ENCODE peak calls at places on chromosome 1, in nine cellular contexts. One of them, this sample, is unnamed.

GRCh38 chr1:21307663-21308062 is 17.4 kb upstream of the ECE1 start:
- DNase-seq in DMS53: no peak
- DNase-seq in A549: no peak
- DNase-seq in fibroblast of mammary gland: no peak
- DNase-seq in naive B cell: no peak
- DNase-seq in AG08396: no peak
- DNase-seq in left colon: no peak
- DNase-seq in NCI-H748 treated with DMSO at 0.1 percent for 48 hours: no peak
- DNase-seq in head of caudate nucleus: no peak
- DNase-seq in this sample: no peak

GRCh38 chr1:2451744-2452582 is 24.1 kb upstream of the PLCH2 start:
- DNase-seq in DMS53: peak
- DNase-seq in A549: peak
- DNase-seq in fibroblast of mammary gland: peak
- DNase-seq in naive B cell: no peak
- DNase-seq in AG08396: peak
- DNase-seq in left colon: no peak
- DNase-seq in NCI-H748 treated with DMSO at 0.1 percent for 48 hours: no peak
- DNase-seq in head of caudate nucleus: no peak
- DNase-seq in this sample: no peak

GRCh38 chr1:26322042-26322331 is 4.2 kb downstream of the CD52 start:
- DNase-seq in DMS53: no peak
- DNase-seq in A549: no peak
- DNase-seq in fibroblast of mammary gland: no peak
- DNase-seq in naive B cell: no peak
- DNase-seq in AG08396: no peak
- DNase-seq in left colon: no peak
- DNase-seq in NCI-H748 treated with DMSO at 0.1 percent for 48 hours: no peak
- DNase-seq in head of caudate nucleus: no peak
- DNase-seq in this sample: no peak

GRCh38 chr1:53580009-53580400 is 120.8 kb downstream of the DMRTB1 start:
- DNase-seq in DMS53: no peak
- DNase-seq in A549: no peak
- DNase-seq in fibroblast of mammary gland: no peak
- DNase-seq in naive B cell: no peak
- DNase-seq in AG08396: no peak
- DNase-seq in left colon: no peak
- DNase-seq in NCI-H748 treated with DMSO at 0.1 percent for 48 hours: no peak
- DNase-seq in head of caudate nucleus: no peak
- DNase-seq in this sample: peak

GRCh38 chr1:171581766-171582165 is 40.3 kb upstream of the MYOCOS start:
- DNase-seq in DMS53: no peak
- DNase-seq in A549: no peak
- DNase-seq in fibroblast of mammary gland: no peak
- DNase-seq in naive B cell: no peak
- DNase-seq in AG08396: no peak
- DNase-seq in left colon: no peak
- DNase-seq in NCI-H748 treated with DMSO at 0.1 percent for 48 hours: no peak
- DNase-seq in head of caudate nucleus: no peak
- DNase-seq in this sample: no peak

GRCh38 chr1:217354900-217355299 is 276.0 kb downstream of the GPATCH2 start:
- DNase-seq in DMS53: no peak
- DNase-seq in A549: no peak
- DNase-seq in fibroblast of mammary gland: no peak
- DNase-seq in naive B cell: no peak
- DNase-seq in AG08396: no peak
- DNase-seq in left colon: no peak
- DNase-seq in NCI-H748 treated with DMSO at 0.1 percent for 48 hours: no peak
- DNase-seq in head of caudate nucleus: no peak
- DNase-seq in this sample: no peak

GRCh38 chr1:31712625-31713024 is 8.8 kb upstream of the COL16A1 start:
- DNase-seq in DMS53: no peak
- DNase-seq in A549: peak
- DNase-seq in fibroblast of mammary gland: peak
- DNase-seq in naive B cell: no peak
- DNase-seq in AG08396: peak
- DNase-seq in left colon: peak
- DNase-seq in NCI-H748 treated with DMSO at 0.1 percent for 48 hours: no peak
- DNase-seq in head of caudate nucleus: no peak
- DNase-seq in this sample: no peak

GRCh38 chr1:228836427-228836826 is 101.1 kb downstream of the RHOU start:
- DNase-seq in DMS53: peak
- DNase-seq in A549: no peak
- DNase-seq in fibroblast of mammary gland: no peak
- DNase-seq in naive B cell: no peak
- DNase-seq in AG08396: no peak
- DNase-seq in left colon: no peak
- DNase-seq in NCI-H748 treated with DMSO at 0.1 percent for 48 hours: no peak
- DNase-seq in head of caudate nucleus: no peak
- DNase-seq in this sample: no peak

This sample was measured in spleen.